ENCODE peak calls at places on chromosomes 12 and 14, in seven cellular contexts. J is ovary, D is BE2C, N is A549, O is coronary artery, K is tibial artery, R is astrocyte of the cerebellum. L is an unnamed sample.

GRCh38 chr14:34086358-34086757 is 135.5 kb upstream of the EGLN3 start:
- DNase-seq in N (no peak), D (no peak), O (no peak), K (no peak), J (no peak), R (no peak), L (no peak)

GRCh38 chr12:85951823-85952222 is 77.7 kb downstream of the NTS start:
- DNase-seq in O (no peak), R (peak; percentile 34), N (peak; percentile 42), K (no peak), D (no peak), J (no peak), L (no peak)

GRCh38 chr12:77049767-77050353 is 15.5 kb downstream of the E2F7 start:
- DNase-seq in J (no peak), R (peak; percentile 59), O (no peak), N (peak; percentile 78), D (peak; percentile 37), K (no peak), L (no peak)

GRCh38 chr14:100539766-100540140 is 47.5 kb downstream of the BEGAIN start:
- DNase-seq in K (peak; percentile 53), O (no peak), R (no peak), N (no peak), D (peak; percentile 8), J (peak; percentile 17), L (no peak)

GRCh38 chr12:72272731-72273498 is 745 bp downstream of the TRHDE start:
- DNase-seq in D (no peak), J (peak; percentile 44), O (peak; percentile 69), K (peak; percentile 60), N (no peak), R (no peak), L (no peak)

GRCh38 chr12:64673490-64674169 is 63.3 kb downstream of the RASSF3 start:
- DNase-seq in R (peak; percentile 93), N (no peak), K (no peak), D (peak; percentile 32), J (no peak), O (no peak), L (no peak)

GRCh38 chr14:22520235-22520634 is 68.8 kb downstream of the DAD1 start:
- DNase-seq in D (no peak), O (no peak), N (no peak), J (no peak), K (no peak), R (no peak), L (peak; percentile 24)

GRCh38 chr14:73567951-73568885 is 795 bp upstream of the ACOT2 start:
- DNase-seq in J (no peak), D (no peak), R (no peak), O (no peak), N (no peak), K (no peak), L (no peak)

GRCh38 chr12:70011353-70011752 is 186.3 kb downstream of the MYRFL start:
- DNase-seq in N (no peak), O (no peak), K (no peak), R (no peak), J (no peak), D (no peak), L (no peak)

GRCh38 chr12:77124767-77125166 is 59.4 kb upstream of the E2F7 start:
- DNase-seq in K (no peak), O (no peak), D (no peak), N (no peak), R (peak; percentile 15), J (no peak), L (no peak)

GRCh38 chr12:4742421-4742970 is 22.3 kb downstream of the GALNT8 start:
- DNase-seq in R (no peak), D (no peak), N (no peak), K (no peak), J (no peak), O (no peak), L (no peak)

GRCh38 chr14:65333926-65334687 is 78.4 kb upstream of the FUT8 start:
- DNase-seq in J (no peak), D (no peak), N (no peak), O (no peak), K (no peak), R (peak; percentile 64), L (no peak)

GRCh38 chr14:53924754-53925153 is 31.9 kb downstream of the BMP4 start:
- DNase-seq in O (no peak), K (no peak), J (no peak), R (peak; percentile 88), N (peak; percentile 36), D (no peak), L (no peak)
- TF ChIP-seq CTCF in O (no peak), K (no peak), J (no peak), R (no peak), N (no peak), D (no peak), L (no peak)

GRCh38 chr12:102939670-102940222 is 17.7 kb upstream of the ASCL1 start:
- DNase-seq in J (no peak), K (no peak), R (no peak), O (no peak), D (no peak), N (no peak), L (no peak)
- TF ChIP-seq CTCF in J (no peak), K (no peak), R (no peak), O (no peak), D (peak; percentile 38), N (no peak), L (no peak)

GRCh38 chr12:21111733-21112132 is 19.3 kb upstream of the SLCO1B1 start:
- DNase-seq in R (no peak), N (no peak), J (no peak), O (no peak), D (no peak), K (no peak), L (no peak)
- TF ChIP-seq CTCF in R (no peak), N (no peak), J (no peak), O (no peak), D (no peak), K (no peak), L (no peak)

DNA sequence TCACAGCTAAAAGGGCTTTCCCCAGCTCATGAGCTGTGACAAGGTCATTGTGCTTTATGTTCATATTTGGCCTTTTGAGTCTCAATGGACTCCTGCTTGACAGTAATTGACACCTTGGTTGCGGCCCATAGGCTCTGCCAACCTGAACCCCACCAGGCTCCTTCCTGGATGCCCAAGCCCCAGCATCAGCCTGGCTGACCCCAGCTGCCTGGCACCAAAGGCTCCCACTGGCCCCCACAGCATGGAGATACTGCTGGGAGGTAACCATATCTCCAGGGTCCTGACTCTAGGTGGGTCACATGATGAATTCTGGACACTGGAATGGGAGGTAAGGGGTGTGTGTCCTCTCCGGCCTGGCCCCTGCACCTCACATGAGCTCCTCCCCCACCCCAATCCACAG is 50.2 kb downstream of the CLMN start:
- DNase-seq in R (no peak), J (no peak), D (no peak), N (no peak), O (peak; percentile 59), K (no peak), L (no peak)
- TF ChIP-seq CTCF in R (no peak), J (no peak), D (no peak), N (no peak), O (no peak), K (no peak), L (no peak)

DNA sequence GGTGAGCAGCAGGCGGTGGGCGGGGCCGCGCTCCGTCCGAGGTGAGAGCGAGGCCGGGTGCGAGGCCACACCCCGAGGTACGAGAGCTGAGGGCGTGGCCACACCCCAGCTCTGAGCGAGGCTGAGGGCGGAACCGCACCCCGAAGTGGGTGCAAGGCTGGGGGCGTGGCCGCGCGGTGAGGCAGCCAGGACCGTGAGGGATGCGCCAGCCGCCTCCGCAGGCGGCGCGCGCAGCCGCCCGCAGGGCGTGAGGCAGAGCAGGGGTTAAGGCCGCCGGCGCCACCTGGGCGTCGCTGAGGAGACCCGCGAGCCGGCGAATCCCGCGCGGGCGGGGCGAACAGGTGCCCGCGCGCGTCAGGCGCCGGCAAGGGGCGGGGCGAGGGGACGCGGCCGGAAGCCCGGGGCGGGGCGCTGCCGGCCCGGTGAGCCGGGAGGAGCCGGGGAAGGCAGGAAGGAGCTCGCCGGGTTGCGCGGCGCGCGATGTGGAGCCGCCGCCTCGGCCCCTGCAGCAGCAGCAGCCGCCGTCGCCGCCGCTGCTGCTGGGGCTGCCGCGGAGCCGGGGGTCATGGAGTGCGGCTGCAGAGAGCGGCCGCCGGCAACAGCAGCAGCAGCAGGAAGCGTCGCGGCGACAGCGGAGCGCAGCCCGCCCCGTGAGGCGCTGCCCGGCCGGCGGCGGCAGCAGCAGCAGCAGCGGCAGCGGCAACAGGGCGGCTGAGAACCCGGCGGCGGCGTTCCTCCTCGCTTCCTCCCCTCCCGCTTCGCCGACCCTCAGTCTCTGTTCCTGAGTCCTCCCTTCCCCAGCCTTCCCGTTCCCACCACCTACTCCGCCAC is at the start of gene BICDL1:
- DNase-seq in N (peak; percentile 93), D (peak; percentile 79), R (no peak), K (no peak), O (no peak), J (peak; percentile 60), L (peak; percentile 76)
- TF ChIP-seq CTCF in N (no peak), D (no peak), R (no peak), K (no peak), O (no peak), J (no peak), L (no peak)

DNA sequence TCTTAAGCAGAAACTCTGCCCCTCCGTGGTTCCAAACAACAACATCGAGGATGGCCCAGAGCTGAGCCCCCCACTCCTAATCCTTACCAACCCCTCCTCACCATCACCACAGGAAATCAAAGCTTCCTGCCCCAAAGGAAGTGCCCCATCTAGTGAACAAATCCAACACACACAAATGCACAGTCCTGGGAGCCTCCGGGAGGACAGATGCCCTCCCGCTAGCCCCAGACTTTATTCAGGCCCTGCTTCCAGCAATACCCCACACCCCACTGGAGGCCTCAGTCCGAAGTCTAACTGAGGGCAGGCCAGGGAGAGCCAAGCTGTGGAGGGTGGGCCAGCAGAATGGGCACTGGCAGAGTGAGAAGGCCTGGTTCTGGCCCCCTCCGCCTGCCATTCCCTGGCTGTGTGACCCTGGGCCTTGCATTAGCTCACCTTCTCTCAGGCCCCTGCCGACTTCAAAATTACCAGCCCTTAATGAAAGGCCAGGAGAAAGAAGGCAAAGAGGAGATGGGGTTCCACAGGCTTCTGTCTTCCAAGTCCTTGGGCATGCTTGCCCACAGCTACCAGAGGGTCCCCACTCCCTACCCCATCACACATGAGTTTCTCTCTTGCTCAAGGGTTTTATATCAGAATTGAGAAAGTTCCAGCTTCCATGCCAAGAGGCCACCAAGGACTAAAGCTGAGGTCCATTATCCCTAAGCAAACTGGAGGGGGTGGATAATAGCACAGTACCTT is 2.3 kb downstream of the HDAC7 start:
- DNase-seq in R (no peak), J (no peak), O (no peak), D (no peak), N (no peak), K (no peak), L (no peak)
- TF ChIP-seq CTCF in R (peak; percentile 36), J (no peak), O (no peak), D (peak; percentile 32), N (peak; percentile 20), K (no peak), L (no peak)

GRCh38 chr14:59020382-59020781 is 168.1 kb upstream of the DAAM1 start:
- DNase-seq in R (peak; percentile 3), K (no peak), D (peak; percentile 24), O (no peak), N (peak; percentile 48), J (no peak), L (no peak)
- TF ChIP-seq CTCF in R (peak; percentile 51), K (no peak), D (peak; percentile 52), O (no peak), N (peak; percentile 31), J (no peak), L (no peak)

L was measured in ascending aorta.